ENCODE peak calls at places on chromosomes 3 and 15, in four cellular contexts. One of them, this sample, is unnamed.

GRCh38 chr15:89187911-89188514 is 33.4 kb downstream of the RLBP1 start:
- DNase-seq in WTC11: no peak
- DNase-seq in K562: no peak
- DNase-seq in HepG2: no peak
- DNase-seq in this sample: no peak

GRCh38 chr3:105505167-105505566 is 138.5 kb downstream of the ALCAM start:
- DNase-seq in K562: no peak
- DNase-seq in HepG2: no peak
- DNase-seq in WTC11: no peak
- DNase-seq in this sample: no peak

GRCh38 chr15:75361989-75362641 is 6.3 kb downstream of the MAN2C1 start:
- DNase-seq in HepG2: no peak
- DNase-seq in K562: no peak
- DNase-seq in WTC11: no peak
- DNase-seq in this sample: no peak

GRCh38 chr3:175885196-175885766 is 1026.1 kb downstream of the NAALADL2 start:
- DNase-seq in HepG2: no peak
- DNase-seq in K562: no peak
- DNase-seq in WTC11: no peak
- DNase-seq in this sample: no peak

GRCh38 chr3:19945405-19946290 is 1.2 kb upstream of the RAB5A start:
- DNase-seq in K562: peak
- DNase-seq in HepG2: no peak
- DNase-seq in WTC11: no peak
- DNase-seq in this sample: peak

GRCh38 chr15:92438471-92438870 is 44.8 kb downstream of the ST8SIA2 start:
- DNase-seq in HepG2: no peak
- DNase-seq in WTC11: no peak
- DNase-seq in K562: no peak
- DNase-seq in this sample: no peak

GRCh38 chr15:68372291-68372811 is 59.6 kb downstream of the ITGA11 start:
- DNase-seq in WTC11: peak
- DNase-seq in K562: peak
- DNase-seq in HepG2: peak
- DNase-seq in this sample: peak

GRCh38 chr15:82871577-82872484 is 62.4 kb downstream of the WHAMM start:
- DNase-seq in WTC11: no peak
- DNase-seq in HepG2: no peak
- DNase-seq in K562: no peak
- DNase-seq in this sample: no peak

GRCh38 chr15:62269504-62269903 is 104.4 kb upstream of the C2CD4B start:
- DNase-seq in WTC11: no peak
- DNase-seq in HepG2: no peak
- DNase-seq in K562: no peak
- DNase-seq in this sample: no peak

GRCh38 chr3:190546881-190547510 is 33.1 kb downstream of the IL1RAP start:
- DNase-seq in HepG2: peak
- DNase-seq in WTC11: no peak
- DNase-seq in K562: no peak
- DNase-seq in this sample: no peak

GRCh38 chr3:120506076-120506827 is 55.5 kb upstream of the FSTL1 start:
- DNase-seq in K562: no peak
- DNase-seq in WTC11: no peak
- DNase-seq in HepG2: peak
- DNase-seq in this sample: no peak

GRCh38 chr15:70892912-70893560 is 410 bp downstream of the LRRC49 start:
- DNase-seq in HepG2: peak
- DNase-seq in WTC11: no peak
- DNase-seq in K562: no peak
- DNase-seq in this sample: peak

GRCh38 chr3:71524688-71525087 is 58.8 kb downstream of the FOXP1 start:
- DNase-seq in HepG2: no peak
- DNase-seq in WTC11: no peak
- DNase-seq in K562: no peak
- DNase-seq in this sample: no peak

GRCh38 chr15:78620839-78621421 is at the start of gene CHRNA3:
- DNase-seq in K562: no peak
- DNase-seq in WTC11: peak
- DNase-seq in HepG2: no peak
- DNase-seq in this sample: no peak

GRCh38 chr3:186646841-186647240 is 6.6 kb downstream of the FETUB start:
- DNase-seq in WTC11: no peak
- DNase-seq in K562: no peak
- DNase-seq in HepG2: no peak
- DNase-seq in this sample: no peak

GRCh38 chr3:43779850-43780249 is 89.1 kb downstream of the ABHD5 start:
- DNase-seq in HepG2: no peak
- DNase-seq in WTC11: no peak
- DNase-seq in K562: no peak
- DNase-seq in this sample: no peak

GRCh38 chr3:32203854-32204253 is 34.6 kb upstream of the CMTM8 start:
- DNase-seq in HepG2: no peak
- DNase-seq in WTC11: no peak
- DNase-seq in K562: no peak
- DNase-seq in this sample: no peak

GRCh38 chr3:189593581-189593980 is 37.6 kb upstream of the TP63 start:
- DNase-seq in K562: no peak
- DNase-seq in HepG2: no peak
- DNase-seq in WTC11: no peak
- DNase-seq in this sample: no peak

GRCh38 chr3:97914390-97914789 is 57.8 kb downstream of the RIOX2 start:
- DNase-seq in HepG2: no peak
- DNase-seq in K562: no peak
- DNase-seq in WTC11: no peak
- DNase-seq in this sample: peak

GRCh38 chr15:69526696-69527095 is 74.1 kb downstream of the RPLP1 start:
- DNase-seq in K562: no peak
- DNase-seq in HepG2: no peak
- DNase-seq in WTC11: no peak
- DNase-seq in this sample: no peak

GRCh38 chr3:185726254-185726967 is 98.4 kb downstream of the IGF2BP2 start:
- DNase-seq in K562: no peak
- DNase-seq in WTC11: no peak
- DNase-seq in HepG2: peak
- DNase-seq in this sample: no peak

GRCh38 chr15:75599396-75599795 is 20.3 kb upstream of the PTPN9 start:
- DNase-seq in HepG2: no peak
- DNase-seq in WTC11: no peak
- DNase-seq in K562: no peak
- DNase-seq in this sample: no peak

GRCh38 chr15:66921319-66921718 is 144.1 kb upstream of the SMAD3 start:
- DNase-seq in K562: no peak
- DNase-seq in WTC11: no peak
- DNase-seq in HepG2: no peak
- DNase-seq in this sample: no peak

GRCh38 chr15:85706779-85707518 is 87.8 kb downstream of the KLHL25 start:
- DNase-seq in WTC11: no peak
- DNase-seq in HepG2: no peak
- DNase-seq in K562: no peak
- DNase-seq in this sample: no peak

GRCh38 chr15:69548771-69549170 is 96.2 kb downstream of the RPLP1 start:
- DNase-seq in HepG2: no peak
- DNase-seq in WTC11: no peak
- DNase-seq in K562: no peak
- DNase-seq in this sample: no peak

GRCh38 chr3:16838561-16838960 is 46.2 kb upstream of the PLCL2 start:
- DNase-seq in WTC11: no peak
- DNase-seq in HepG2: peak
- DNase-seq in K562: no peak
- DNase-seq in this sample: no peak

GRCh38 chr3:172454180-172454579 is 5.9 kb upstream of the GHSR start:
- DNase-seq in K562: no peak
- DNase-seq in HepG2: no peak
- DNase-seq in WTC11: no peak
- DNase-seq in this sample: no peak

GRCh38 chr15:29612096-29612495 is 210.2 kb downstream of the TJP1 start:
- DNase-seq in K562: no peak
- DNase-seq in WTC11: no peak
- DNase-seq in HepG2: no peak
- DNase-seq in this sample: no peak

GRCh38 chr3:150605998-150606641 is 3.0 kb downstream of the SELENOT start:
- DNase-seq in HepG2: no peak
- DNase-seq in K562: no peak
- DNase-seq in WTC11: no peak
- DNase-seq in this sample: no peak

GRCh38 chr3:66497288-66497972 is 3.4 kb downstream of the LRIG1 start:
- DNase-seq in K562: no peak
- DNase-seq in HepG2: no peak
- DNase-seq in WTC11: no peak
- DNase-seq in this sample: no peak

GRCh38 chr15:60798821-60799220 is 319.9 kb upstream of the ICE2 start:
- DNase-seq in K562: no peak
- DNase-seq in HepG2: peak
- DNase-seq in WTC11: no peak
- DNase-seq in this sample: no peak

GRCh38 chr15:36483409-36483808 is 96.0 kb upstream of the CDIN1 start:
- DNase-seq in K562: no peak
- DNase-seq in HepG2: no peak
- DNase-seq in WTC11: no peak
- DNase-seq in this sample: no peak

GRCh38 chr3:67301556-67301955 is 303.4 kb downstream of the KBTBD8 start:
- DNase-seq in WTC11: no peak
- DNase-seq in K562: no peak
- DNase-seq in HepG2: no peak
- DNase-seq in this sample: no peak

DNA sequence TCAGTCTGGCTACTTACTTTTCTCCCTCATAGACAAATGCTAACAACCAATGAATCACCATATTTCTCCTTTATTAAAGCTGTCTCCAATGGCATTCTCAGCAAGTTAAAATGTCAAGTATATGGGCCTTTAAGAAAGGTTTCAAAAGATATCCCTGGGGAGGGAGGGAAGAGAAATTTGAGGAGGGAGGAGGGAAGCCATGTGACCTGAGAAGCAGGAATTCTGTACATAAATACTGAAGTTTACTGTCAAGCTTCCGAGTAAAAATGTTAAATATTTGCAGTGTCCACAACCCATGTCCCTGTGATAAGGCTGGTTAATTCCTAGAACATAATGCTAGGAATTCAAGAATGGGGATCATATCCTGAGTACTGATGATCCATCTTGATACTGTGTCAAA is 175.9 kb downstream of the CNTN4 start:
- DNase-seq in HepG2: no peak
- DNase-seq in WTC11: no peak
- DNase-seq in K562: no peak
- DNase-seq in this sample: no peak
- TF ChIP-seq NR3C1 in HepG2: no peak
- TF ChIP-seq NR3C1 in WTC11: no peak
- TF ChIP-seq NR3C1 in K562: no peak
- TF ChIP-seq NR3C1 in this sample: no peak

DNA sequence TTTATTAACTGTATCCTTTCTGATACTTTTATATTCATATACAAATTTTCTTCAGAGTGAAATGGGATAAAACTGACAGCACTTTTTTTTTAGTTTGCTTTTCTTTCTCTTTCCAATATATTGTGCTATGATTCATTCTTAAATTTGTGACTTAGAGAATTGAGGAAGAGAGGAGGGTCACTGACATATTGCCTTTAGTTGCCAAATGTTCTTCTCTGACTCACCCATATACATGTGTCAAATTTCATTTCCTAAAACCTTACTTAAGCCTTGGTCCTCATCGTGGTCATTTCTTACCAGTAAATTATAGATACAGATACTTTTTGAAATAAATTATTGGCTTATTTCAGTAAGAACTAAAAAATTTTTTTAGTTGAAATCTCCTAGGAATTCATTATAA is 53.9 kb downstream of the CLASP2 start:
- DNase-seq in WTC11: no peak
- DNase-seq in K562: no peak
- DNase-seq in HepG2: no peak
- DNase-seq in this sample: no peak
- TF ChIP-seq NR3C1 in WTC11: no peak
- TF ChIP-seq NR3C1 in K562: no peak
- TF ChIP-seq NR3C1 in HepG2: no peak
- TF ChIP-seq NR3C1 in this sample: no peak

GRCh38 chr3:11818033-11818432 is 28.7 kb downstream of the TAMM41 start:
- DNase-seq in HepG2: no peak
- DNase-seq in K562: no peak
- DNase-seq in WTC11: no peak
- DNase-seq in this sample: no peak

GRCh38 chr3:11825271-11825670 is 21.4 kb downstream of the TAMM41 start:
- DNase-seq in K562: no peak
- DNase-seq in WTC11: no peak
- DNase-seq in HepG2: no peak
- DNase-seq in this sample: no peak

GRCh38 chr3:11819146-11819545 is 27.5 kb downstream of the TAMM41 start:
- DNase-seq in K562: no peak
- DNase-seq in HepG2: no peak
- DNase-seq in WTC11: no peak
- DNase-seq in this sample: no peak

GRCh38 chr3:11820540-11821041 is 26.1 kb downstream of the TAMM41 start:
- DNase-seq in WTC11: no peak
- DNase-seq in HepG2: no peak
- DNase-seq in K562: no peak
- DNase-seq in this sample: no peak
- TF ChIP-seq NR3C1 in WTC11: no peak
- TF ChIP-seq NR3C1 in HepG2: no peak
- TF ChIP-seq NR3C1 in K562: no peak
- TF ChIP-seq NR3C1 in this sample: no peak

DNA sequence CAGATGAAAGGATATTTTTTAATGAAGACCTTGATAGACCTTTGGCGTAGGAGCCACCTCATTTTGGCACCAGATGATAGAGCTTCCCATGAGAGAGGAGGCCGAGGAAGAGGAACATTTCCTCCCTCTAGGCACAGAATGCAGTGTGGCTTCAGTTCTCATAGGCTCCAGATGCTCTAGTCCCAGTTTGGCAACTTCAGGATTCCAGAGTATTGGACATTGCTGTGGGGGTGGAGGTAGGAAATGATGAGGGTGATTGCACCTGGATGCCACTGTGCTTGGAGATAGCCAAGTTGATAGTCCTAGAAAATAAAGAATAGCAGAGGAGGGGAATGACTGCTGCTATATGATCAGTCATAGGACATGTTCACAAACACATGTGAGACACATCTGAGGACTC is 58.3 kb upstream of the KY start:
- DNase-seq in K562: no peak
- DNase-seq in WTC11: no peak
- DNase-seq in HepG2: no peak
- DNase-seq in this sample: no peak
- TF ChIP-seq NR3C1 in K562: no peak
- TF ChIP-seq NR3C1 in WTC11: no peak
- TF ChIP-seq NR3C1 in HepG2: no peak
- TF ChIP-seq NR3C1 in this sample: no peak

GRCh38 chr3:130926504-130926903 is 32.6 kb downstream of the ATP2C1 start:
- DNase-seq in K562: peak
- DNase-seq in HepG2: no peak
- DNase-seq in WTC11: no peak
- DNase-seq in this sample: no peak
- TF ChIP-seq NR3C1 in K562: no peak
- TF ChIP-seq NR3C1 in HepG2: no peak
- TF ChIP-seq NR3C1 in WTC11: no peak
- TF ChIP-seq NR3C1 in this sample: no peak

This sample was measured in A549.